ENCODE peak calls at places on chromosomes 13 and 19, in ten cellular contexts. Q is GM19239; U is LHCN-M2; C is stimulated activated effector memory CD8-positive, alpha-beta T cell treated with anti-CD3 and anti-CD28 coated beads, Interleukin-12 subunit alpha, Interleukin-12 subunit beta, amount 100 ng/mL, for 72 hours; O is activated CD8-positive, alpha-beta memory T cell treated with anti-CD3 and anti-CD28 coated beads for 48 hours; P is naive B cell; T is AG08396; K is ELF-1; J is dorsolateral prefrontal cortex; D is activated naive CD8-positive, alpha-beta T cell treated with anti-CD3 and anti-CD28 coated beads for 36 hours. X is an unnamed sample.

GRCh38 chr13:19618925-19619324 is 14.5 kb upstream of the MPHOSPH8 start:
- DNase-seq in Q (no peak), U (peak; percentile 15), C (no peak), O (no peak), P (no peak), T (peak; percentile 64), K (peak; percentile 54), J (no peak), D (no peak), X (no peak)

GRCh38 chr13:91401916-91402315 is 3.5 kb downstream of the GPC5 start:
- DNase-seq in Q (no peak), U (no peak), C (no peak), O (no peak), P (peak; percentile 7), T (no peak), K (no peak), J (no peak), D (no peak), X (no peak)

GRCh38 chr19:29113838-29114237 is 99.1 kb downstream of the UQCRFS1 start:
- DNase-seq in Q (no peak), U (no peak), C (no peak), O (no peak), P (no peak), T (no peak), K (no peak), J (no peak), D (no peak), X (no peak)

GRCh38 chr19:40639638-40639982 is 38.4 kb downstream of the LTBP4 start:
- DNase-seq in Q (no peak), U (no peak), C (no peak), O (no peak), P (no peak), T (no peak), K (no peak), J (no peak), D (no peak), X (no peak)

GRCh38 chr13:37652596-37652995 is 54.0 kb upstream of the POSTN start:
- DNase-seq in Q (no peak), U (no peak), C (no peak), O (no peak), P (no peak), T (no peak), K (no peak), J (no peak), D (no peak), X (no peak)

GRCh38 chr19:18020212-18021067 is 12.5 kb downstream of the ARRDC2 start:
- DNase-seq in Q (no peak), U (peak; percentile 40), C (no peak), O (no peak), P (no peak), T (peak; percentile 73), K (no peak), J (peak; percentile 89), D (no peak), X (peak; percentile 57)

GRCh38 chr13:113445791-113446487 is 7.3 kb downstream of the ADPRHL1 start:
- DNase-seq in Q (peak; percentile 39), U (no peak), C (no peak), O (no peak), P (peak; percentile 15), T (no peak), K (no peak), J (peak; percentile 19), D (no peak), X (no peak)

GRCh38 chr13:96238241-96238640 is 148.3 kb downstream of the HS6ST3 start:
- DNase-seq in Q (no peak), U (no peak), C (no peak), O (no peak), P (no peak), T (no peak), K (no peak), J (no peak), D (no peak), X (no peak)

GRCh38 chr13:48266967-48267639 is 34.1 kb downstream of the ITM2B start:
- DNase-seq in Q (no peak), U (peak; percentile 6), C (no peak), O (no peak), P (no peak), T (no peak), K (no peak), J (no peak), D (no peak), X (no peak)

GRCh38 chr13:48412881-48413351 is at the start of gene LPAR6:
- DNase-seq in Q (no peak), U (peak; percentile 73), C (no peak), O (no peak), P (peak; percentile 3), T (peak; percentile 23), K (peak; percentile 74), J (no peak), D (no peak), X (no peak)

GRCh38 chr19:1796395-1797142 is 15.5 kb downstream of the ATP8B3 start:
- DNase-seq in Q (no peak), U (no peak), C (no peak), O (no peak), P (no peak), T (no peak), K (no peak), J (no peak), D (no peak), X (no peak)

GRCh38 chr19:11142528-11143171 is 12.9 kb downstream of the SPC24 start:
- DNase-seq in Q (no peak), U (peak; percentile 95), C (no peak), O (no peak), P (no peak), T (peak; percentile 93), K (peak; percentile 87), J (peak; percentile 38), D (no peak), X (peak; percentile 55)

GRCh38 chr13:94716016-94716415 is 3.7 kb upstream of the SOX21 start:
- DNase-seq in Q (no peak), U (no peak), C (no peak), O (no peak), P (no peak), T (no peak), K (no peak), J (no peak), D (no peak), X (no peak)

GRCh38 chr19:17721821-17722220 is 2.5 kb downstream of the MAP1S start:
- DNase-seq in Q (no peak), U (peak; percentile 14), C (no peak), O (no peak), P (no peak), T (peak; percentile 69), K (no peak), J (no peak), D (no peak), X (no peak)

GRCh38 chr19:40398417-40399056 is 8.6 kb upstream of the HIPK4 start:
- DNase-seq in Q (no peak), U (no peak), C (no peak), O (peak; percentile 25), P (no peak), T (no peak), K (peak; percentile 86), J (no peak), D (peak; percentile 62), X (peak; percentile 65)

GRCh38 chr19:13861392-13861713 is 15.6 kb upstream of the NANOS3 start:
- DNase-seq in Q (no peak), U (no peak), C (no peak), O (no peak), P (no peak), T (no peak), K (no peak), J (no peak), D (no peak), X (no peak)

GRCh38 chr13:32984857-32985626 is 31.2 kb upstream of the KL start:
- DNase-seq in Q (no peak), U (peak; percentile 15), C (no peak), O (no peak), P (no peak), T (peak; percentile 20), K (no peak), J (no peak), D (no peak), X (peak; percentile 7)

GRCh38 chr13:57946361-57946760 is 314.8 kb downstream of the PCDH17 start:
- DNase-seq in Q (no peak), U (no peak), C (no peak), O (no peak), P (no peak), T (no peak), K (no peak), J (no peak), D (no peak), X (no peak)

GRCh38 chr19:33767898-33768413 is 28.7 kb upstream of the KCTD15 start:
- DNase-seq in Q (no peak), U (no peak), C (no peak), O (no peak), P (no peak), T (no peak), K (peak; percentile 81), J (no peak), D (no peak), X (peak; percentile 23)

GRCh38 chr19:50025794-50026549 is at the start of gene ZNF473:
- DNase-seq in Q (peak; percentile 80), U (peak; percentile 95), C (peak; percentile 94), O (peak; percentile 70), P (peak; percentile 95), T (peak; percentile 90), K (peak; percentile 98), J (peak; percentile 94), D (peak; percentile 89), X (peak; percentile 97)

GRCh38 chr19:38898788-38899446 is 501 bp downstream of the SIRT2 start:
- DNase-seq in Q (no peak), U (peak; percentile 26), C (no peak), O (no peak), P (no peak), T (no peak), K (no peak), J (no peak), D (no peak), X (no peak)

GRCh38 chr13:44088409-44088808 is 208.7 kb downstream of the LACC1 start:
- DNase-seq in Q (no peak), U (no peak), C (no peak), O (no peak), P (no peak), T (no peak), K (no peak), J (no peak), D (no peak), X (no peak)

GRCh38 chr13:37884026-37884425 is 14.5 kb upstream of the TRPC4 start:
- DNase-seq in Q (no peak), U (no peak), C (no peak), O (no peak), P (no peak), T (no peak), K (no peak), J (no peak), D (no peak), X (no peak)

GRCh38 chr13:19782049-19782726 is 557 bp downstream of the PSPC1 start:
- DNase-seq in Q (peak; percentile 44), U (peak; percentile 36), C (peak; percentile 79), O (peak; percentile 44), P (peak; percentile 55), T (peak; percentile 62), K (peak; percentile 49), J (peak; percentile 43), D (peak; percentile 62), X (peak; percentile 72)

GRCh38 chr19:29533578-29534544 is 8.1 kb downstream of the VSTM2B start:
- DNase-seq in Q (no peak), U (no peak), C (no peak), O (no peak), P (no peak), T (no peak), K (no peak), J (peak; percentile 15), D (no peak), X (no peak)

GRCh38 chr13:23928985-23929384 is 31.7 kb upstream of the C1QTNF9B start:
- DNase-seq in Q (no peak), U (peak; percentile 68), C (no peak), O (no peak), P (no peak), T (peak; percentile 58), K (no peak), J (no peak), D (no peak), X (no peak)

GRCh38 chr19:16726916-16727315 is 7.3 kb downstream of the NWD1 start:
- DNase-seq in Q (no peak), U (no peak), C (no peak), O (no peak), P (no peak), T (no peak), K (no peak), J (no peak), D (no peak), X (no peak)

GRCh38 chr13:110225609-110226008 is 81.3 kb downstream of the COL4A1 start:
- DNase-seq in Q (no peak), U (no peak), C (no peak), O (no peak), P (no peak), T (no peak), K (no peak), J (no peak), D (no peak), X (no peak)

X was measured in mucosa of descending colon.